ENCODE peak calls at places on chromosomes 6 and 20, in nine cellular contexts. K is heart left ventricle; G is mesenchymal stem cell; E is psoas muscle; Q is SJSA1; T is CD8-positive, alpha-beta memory T cell; X is lung; U is endodermal cell; L is neural progenitor cell. F is an unnamed sample. For H3K4me1 and H3K36me3, the result is how much of the 10 kb centered on the place peaks cover.

GRCh38 chr6:136608991-136609390 is 58.8 kb upstream of the MAP7 start:
- DNase-seq in E (no peak), Q (peak), G (peak), T (no peak), L (no peak), X (no peak), U (no peak), K (no peak), F (no peak)

GRCh38 chr6:84399003-84399402 is 171.6 kb upstream of the CEP162 start:
- DNase-seq in T (no peak), U (no peak), L (no peak), X (no peak), G (no peak), Q (no peak), E (no peak), K (no peak), F (no peak)

GRCh38 chr6:137903933-137904821 is 37.1 kb downstream of the TNFAIP3 start:
- DNase-seq in U (no peak), L (no peak), K (no peak), T (no peak), Q (no peak), G (no peak), E (no peak), X (no peak), F (no peak)

GRCh38 chr6:54646551-54647300 is 199.8 kb upstream of the FAM83B start:
- DNase-seq in X (no peak), Q (no peak), G (no peak), L (no peak), T (no peak), K (no peak), U (no peak), E (no peak), F (no peak)

GRCh38 chr6:47034919-47035318 is 7.2 kb downstream of the ADGRF1 start:
- DNase-seq in L (peak), E (no peak), Q (peak), U (no peak), T (no peak), G (peak), X (peak), K (peak), F (no peak)

GRCh38 chr6:140566706-140567330 is 1192.4 kb upstream of the CITED2 start:
- DNase-seq in Q (peak), L (no peak), E (no peak), U (no peak), X (no peak), K (no peak), T (no peak), G (peak), F (no peak)

GRCh38 chr20:50070361-50070760 is 42.6 kb downstream of the UBE2V1 start:
- DNase-seq in U (no peak), Q (no peak), L (no peak), T (no peak), K (no peak), E (peak), X (no peak), G (no peak), F (no peak)

GRCh38 chr6:81105998-81106397 is 646.5 kb downstream of the TENT5A start:
- DNase-seq in E (no peak), X (no peak), T (no peak), K (no peak), L (no peak), U (no peak), G (no peak), Q (no peak), F (no peak)

GRCh38 chr6:25154034-25154596 is 125.1 kb upstream of the CARMIL1 start:
- DNase-seq in U (no peak), G (no peak), K (no peak), X (no peak), T (no peak), E (no peak), L (no peak), Q (no peak), F (no peak)

GRCh38 chr6:163398796-163399195 is 15.7 kb upstream of the QKI start:
- DNase-seq in K (peak), G (no peak), E (peak), U (no peak), X (peak), L (no peak), T (no peak), Q (no peak), F (no peak)

GRCh38 chr6:139981810-139982550 is 607.5 kb upstream of the CITED2 start:
- DNase-seq in E (no peak), K (no peak), X (no peak), U (peak), G (peak), Q (peak), T (no peak), L (peak), F (no peak)

GRCh38 chr6:53239526-53239925 is 90.9 kb upstream of the GCM1 start:
- DNase-seq in E (no peak), T (no peak), U (no peak), L (no peak), G (no peak), K (no peak), Q (no peak), X (no peak), F (no peak)

GRCh38 chr6:41713161-41713649 is 22.2 kb downstream of the TFEB start:
- DNase-seq in X (peak), U (no peak), L (no peak), K (peak), Q (peak), T (no peak), G (no peak), E (peak), F (no peak)
- H3K4me1 ChIP-seq in X (under half), U (under half), L (under half), K (under half), Q (under half), T (under half), G (under half), E (half or more), F (under half)

DNA sequence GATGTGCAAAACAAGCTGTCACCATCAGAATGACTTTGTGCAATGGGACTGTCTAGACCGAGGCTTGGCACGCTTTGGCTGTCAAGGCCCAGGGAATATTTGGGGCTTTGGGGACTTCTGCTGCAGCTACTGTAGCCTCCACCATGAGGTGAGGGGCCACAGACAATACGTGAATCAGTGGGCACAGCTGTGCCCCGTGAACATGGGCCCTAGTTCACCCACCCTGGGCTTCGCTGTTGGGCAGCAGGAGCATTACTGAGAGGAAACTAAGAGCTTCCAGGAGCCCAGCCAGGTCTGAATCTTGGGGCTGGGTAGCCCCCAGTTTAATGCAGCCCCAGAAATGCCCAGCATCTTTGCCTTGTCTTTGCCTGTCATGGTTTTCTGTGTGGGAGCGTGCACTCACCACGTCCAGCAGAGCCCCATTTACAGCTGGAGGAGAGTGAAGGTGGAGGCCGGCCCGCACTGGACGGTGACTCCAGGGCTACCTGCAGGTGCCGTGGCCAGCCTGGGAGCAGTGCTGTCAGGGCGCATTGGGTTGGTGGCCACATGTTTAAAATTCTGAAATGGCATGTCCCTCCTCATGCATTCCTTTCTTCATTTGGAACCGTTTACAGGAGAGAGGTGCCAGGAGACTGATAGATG is 34.7 kb downstream of the DUSP22 start:
- DNase-seq in E (no peak), U (no peak), X (no peak), L (no peak), G (no peak), Q (no peak), T (no peak), K (no peak), F (no peak)
- H3K4me3 ChIP-seq in E (no peak), U (no peak), X (no peak), L (no peak), G (peak), Q (no peak), T (no peak), K (no peak), F (no peak)

GRCh38 chr20:1368448-1369199 is 24.2 kb downstream of the FKBP1A start:
- DNase-seq in L (no peak), K (no peak), Q (peak), G (peak), X (no peak), U (no peak), E (no peak), T (no peak), F (no peak)

GRCh38 chr20:1370548-1371110 is 22.2 kb downstream of the FKBP1A start:
- DNase-seq in G (peak), X (no peak), T (no peak), L (no peak), U (no peak), K (no peak), Q (no peak), E (no peak), F (no peak)

GRCh38 chr20:1371830-1372539 is 20.9 kb downstream of the FKBP1A start:
- DNase-seq in K (no peak), Q (no peak), L (no peak), X (no peak), E (no peak), G (no peak), U (no peak), T (no peak), F (no peak)

GRCh38 chr20:1371235-1371782 is 21.5 kb downstream of the FKBP1A start:
- DNase-seq in K (no peak), T (no peak), Q (no peak), U (no peak), E (no peak), X (no peak), L (no peak), G (no peak), F (no peak)

DNA sequence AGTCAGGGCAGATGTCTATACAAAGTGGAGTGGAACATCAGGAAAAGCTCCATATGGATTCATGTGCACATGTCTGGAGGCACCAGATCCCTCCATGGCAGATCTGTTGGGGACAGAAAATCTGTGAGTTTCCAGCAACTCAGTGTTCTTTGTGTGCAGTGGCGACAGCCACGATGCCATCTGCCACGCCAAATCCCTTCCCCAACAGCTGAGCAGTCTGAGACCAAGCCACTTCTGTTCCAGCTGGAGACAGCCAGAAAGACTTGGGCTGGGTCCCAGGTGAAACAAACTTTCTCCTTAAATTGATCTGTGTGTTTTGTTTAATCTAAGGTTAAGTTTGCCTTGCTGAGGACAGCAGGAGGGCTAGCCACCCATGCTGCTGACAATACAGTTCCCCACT is 22.9 kb downstream of the FKBP1A start:
- DNase-seq in G (no peak), T (no peak), E (no peak), L (no peak), Q (no peak), X (no peak), U (no peak), K (no peak), F (no peak)
- H3K36me3 ChIP-seq in G (half or more), T (under half), E (half or more), L (under half), Q (half or more), X (under half), U (half or more), K (under half), F (under half)

GRCh38 chr6:11181478-11182136 is 50.9 kb downstream of the NEDD9 start:
- DNase-seq in K (no peak), T (no peak), G (no peak), L (no peak), Q (no peak), E (no peak), X (no peak), U (no peak), F (no peak)

GRCh38 chr6:11179978-11180303 is 52.5 kb downstream of the NEDD9 start:
- DNase-seq in X (no peak), U (no peak), L (no peak), T (no peak), G (no peak), K (no peak), E (no peak), Q (no peak), F (no peak)

GRCh38 chr6:11179088-11179977 is 53.1 kb downstream of the NEDD9 start:
- DNase-seq in X (no peak), G (no peak), K (no peak), U (peak), Q (peak), E (no peak), L (peak), T (no peak), F (no peak)

GRCh38 chr6:11174245-11174616 is 58.2 kb downstream of the NEDD9 start:
- DNase-seq in T (no peak), G (no peak), U (no peak), Q (no peak), L (no peak), X (peak), K (no peak), E (no peak), F (no peak)

GRCh38 chr6:11177271-11177670 is 55.2 kb downstream of the NEDD9 start:
- DNase-seq in L (no peak), K (no peak), X (no peak), T (no peak), U (no peak), Q (no peak), E (no peak), G (no peak), F (no peak)
- H3K4me1 ChIP-seq in L (under half), K (under half), X (under half), T (under half), U (under half), Q (under half), E (under half), G (under half), F (under half)

GRCh38 chr6:27514906-27515495 is 42.1 kb upstream of the ZNF184 start:
- DNase-seq in T (no peak), U (no peak), L (no peak), K (no peak), X (no peak), E (no peak), G (no peak), Q (no peak), F (no peak)
- H3K4me3 ChIP-seq in T (no peak), U (no peak), L (peak), K (no peak), X (no peak), E (peak), G (peak), Q (no peak), F (peak)

GRCh38 chr20:21380711-21381110 is 16.6 kb downstream of the NKX2-4 start:
- DNase-seq in L (no peak), X (no peak), Q (no peak), K (no peak), G (no peak), T (no peak), E (no peak), U (no peak), F (no peak)
- H3K36me3 ChIP-seq in L (under half), X (under half), Q (under half), K (under half), G (half or more), T (under half), E (under half), U (half or more), F (under half)

DNA sequence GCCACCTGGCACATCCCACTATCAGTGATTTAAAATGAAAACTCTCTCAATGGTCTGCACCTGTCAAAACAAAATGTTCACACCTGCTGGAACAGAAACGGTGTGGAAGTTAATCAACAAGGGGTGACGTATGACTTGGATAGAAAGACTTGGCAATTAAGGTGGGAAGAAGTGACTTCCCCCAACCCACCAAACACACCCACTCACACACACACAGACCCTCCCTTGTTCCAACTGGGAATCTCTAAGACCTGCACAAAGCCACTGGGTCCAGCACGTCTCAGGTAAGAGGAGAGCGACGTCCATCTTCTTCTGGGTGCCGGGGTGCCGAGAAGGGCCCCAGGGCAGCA is 25.1 kb upstream of the TCFL5 start:
- DNase-seq in K (no peak), Q (no peak), G (no peak), U (no peak), E (no peak), X (no peak), T (no peak), L (no peak), F (no peak)
- H3K4me1 ChIP-seq in K (under half), Q (under half), G (under half), U (under half), E (under half), X (under half), T (under half), L (under half), F (under half)

GRCh38 chr6:7468382-7469081 is 72.9 kb upstream of the DSP start:
- DNase-seq in G (peak), T (no peak), Q (peak), L (no peak), U (no peak), K (peak), X (no peak), E (no peak), F (no peak)
- H3K4me3 ChIP-seq in G (peak), T (no peak), Q (peak), L (no peak), U (no peak), K (peak), X (no peak), E (peak), F (no peak)

GRCh38 chr6:144797881-144798589 is 512.9 kb downstream of the UTRN start:
- DNase-seq in Q (peak), U (no peak), K (no peak), T (no peak), E (no peak), L (no peak), X (no peak), G (peak), F (no peak)

GRCh38 chr6:144796070-144796469 is 510.9 kb downstream of the UTRN start:
- DNase-seq in T (no peak), E (no peak), L (no peak), K (no peak), G (no peak), X (no peak), Q (no peak), U (no peak), F (no peak)

GRCh38 chr6:144793744-144794143 is 508.6 kb downstream of the UTRN start:
- DNase-seq in E (no peak), U (no peak), X (no peak), K (no peak), T (no peak), Q (no peak), L (no peak), G (no peak), F (no peak)
- H3K36me3 ChIP-seq in E (under half), U (under half), X (under half), K (under half), T (under half), Q (under half), L (under half), G (under half), F (under half)

F was measured in iPS DF 6.9.